ENCODE peak calls at places on chromosomes 3 and 15, in five cellular contexts. U, P, M, N and Z are unnamed samples.

GRCh38 chr15:89125038-89125826 is 37.0 kb downstream of the ABHD2 start:
- DNase-seq in U (no peak), P (no peak), M (no peak), N (no peak), Z (no peak)

GRCh38 chr3:179347108-179347382 is 464 bp upstream of the MFN1 start:
- DNase-seq in U (no peak), P (no peak), M (no peak), N (no peak), Z (no peak)

GRCh38 chr3:142931222-142931621 is 32.3 kb downstream of the PAQR9 start:
- DNase-seq in U (peak), P (no peak), M (no peak), N (no peak), Z (no peak)

GRCh38 chr15:74798388-74799254 is 14.0 kb upstream of the LMAN1L start:
- DNase-seq in U (no peak), P (peak), M (no peak), N (no peak), Z (no peak)

GRCh38 chr3:134314588-134315285 is 59.5 kb downstream of the AMOTL2 start:
- DNase-seq in U (no peak), P (no peak), M (no peak), N (no peak), Z (peak)

GRCh38 chr3:40191850-40192448 is 117.6 kb upstream of the EIF1B start:
- DNase-seq in U (peak), P (peak), M (peak), N (peak), Z (peak)

GRCh38 chr3:101978348-101978747 is 129.0 kb downstream of the NFKBIZ start:
- DNase-seq in U (no peak), P (no peak), M (no peak), N (no peak), Z (no peak)

GRCh38 chr3:64086479-64086878 is 63.2 kb upstream of the PSMD6 start:
- DNase-seq in U (no peak), P (no peak), M (no peak), N (no peak), Z (no peak)

GRCh38 chr3:115905871-115906270 is 282.6 kb downstream of the GAP43 start:
- DNase-seq in U (no peak), P (no peak), M (no peak), N (no peak), Z (no peak)

GRCh38 chr15:63985221-63986184 is 60.8 kb downstream of the DAPK2 start:
- DNase-seq in U (no peak), P (no peak), M (no peak), N (peak), Z (peak)

GRCh38 chr3:51747840-51748239 is 31.2 kb downstream of the IQCF6 start:
- DNase-seq in U (no peak), P (no peak), M (no peak), N (no peak), Z (no peak)

GRCh38 chr3:148319161-148319915 is 378.4 kb upstream of the AGTR1 start:
- DNase-seq in U (no peak), P (no peak), M (no peak), N (no peak), Z (peak)

GRCh38 chr15:80418892-80419537 is 14.8 kb downstream of the ARNT2 start:
- DNase-seq in U (no peak), P (no peak), M (no peak), N (peak), Z (peak)

GRCh38 chr15:39828374-39828931 is 45.8 kb upstream of the FSIP1 start:
- DNase-seq in U (no peak), P (no peak), M (peak), N (no peak), Z (peak)

GRCh38 chr3:22103423-22103822 is 352.4 kb upstream of the ZNF385D start:
- DNase-seq in U (no peak), P (no peak), M (no peak), N (no peak), Z (no peak)

GRCh38 chr3:104349836-104350235 is 1016.9 kb upstream of the ALCAM start:
- DNase-seq in U (no peak), P (no peak), M (no peak), N (no peak), Z (no peak)

GRCh38 chr15:90211440-90212168 is 10.5 kb downstream of the SEMA4B start:
- DNase-seq in U (no peak), P (peak), M (no peak), N (peak), Z (peak)

GRCh38 chr3:139473155-139473771 is 3.1 kb downstream of the RBP2 start:
- DNase-seq in U (no peak), P (no peak), M (no peak), N (no peak), Z (no peak)

GRCh38 chr3:159760056-159760455 is 228.6 kb upstream of the IL12A start:
- DNase-seq in U (no peak), P (no peak), M (no peak), N (no peak), Z (no peak)

GRCh38 chr3:70526966-70527515 is 214.6 kb upstream of the MDFIC2 start:
- DNase-seq in U (no peak), P (no peak), M (no peak), N (no peak), Z (peak)

GRCh38 chr3:48405343-48405881 is 24.5 kb downstream of the PLXNB1 start:
- DNase-seq in U (no peak), P (no peak), M (peak), N (no peak), Z (no peak)

GRCh38 chr3:12868039-12869024 is 27.0 kb upstream of the RPL32 start:
- DNase-seq in U (peak), P (peak), M (peak), N (peak), Z (peak)
- H3K4me3 ChIP-seq in U (peak), P (no peak), M (no peak), N (no peak), Z (no peak)

GRCh38 chr3:43013256-43013655 is 34.1 kb downstream of the GASK1A start:
- DNase-seq in U (no peak), P (no peak), M (no peak), N (no peak), Z (no peak)
- TF ChIP-seq CTCF in U (no peak), P (no peak), M (no peak), N (no peak), Z (no peak)

DNA sequence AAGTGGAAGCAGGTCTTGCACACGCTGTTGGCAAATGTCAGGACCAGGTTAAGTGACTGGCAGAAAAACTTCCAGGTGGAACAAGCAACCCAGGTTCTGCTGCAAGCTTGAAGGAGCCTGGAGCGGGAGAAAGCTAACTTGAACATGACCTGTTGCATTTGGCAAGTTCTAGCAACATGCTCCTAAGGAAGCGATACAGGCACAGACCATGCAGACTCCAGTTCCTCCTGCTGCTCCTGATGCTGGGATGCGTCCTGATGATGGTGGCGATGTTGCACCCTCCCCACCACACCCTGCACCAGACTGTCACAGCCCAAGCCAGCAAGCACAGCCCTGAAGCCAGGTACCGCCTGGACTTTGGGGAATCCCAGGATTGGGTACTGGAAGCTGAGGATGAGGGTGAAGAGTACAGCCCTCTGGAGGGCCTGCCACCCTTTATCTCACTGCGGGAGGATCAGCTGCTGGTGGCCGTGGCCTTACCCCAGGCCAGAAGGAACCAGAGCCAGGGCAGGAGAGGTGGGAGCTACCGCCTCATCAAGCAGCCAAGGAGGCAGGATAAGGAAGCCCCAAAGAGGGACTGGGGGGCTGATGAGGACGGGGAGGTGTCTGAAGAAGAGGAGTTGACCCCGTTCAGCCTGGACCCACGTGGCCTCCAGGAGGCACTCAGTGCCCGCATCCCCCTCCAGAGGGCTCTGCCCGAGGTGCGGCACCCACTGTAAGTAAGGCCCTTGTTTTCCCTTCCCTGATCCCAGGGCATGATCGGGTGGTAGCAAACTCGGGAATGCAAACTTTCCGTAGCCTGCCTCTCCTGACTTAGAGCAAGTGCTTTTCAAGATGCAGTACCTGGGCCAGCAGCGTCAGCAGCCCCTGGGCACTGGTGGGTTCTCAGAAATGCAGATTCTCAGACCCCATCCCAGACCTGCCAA is 759 bp downstream of the GALNT15 start:
- DNase-seq in U (no peak), P (no peak), M (no peak), N (peak), Z (no peak)
- H3K4me3 ChIP-seq in U (no peak), P (no peak), M (peak), N (no peak), Z (peak)

DNA sequence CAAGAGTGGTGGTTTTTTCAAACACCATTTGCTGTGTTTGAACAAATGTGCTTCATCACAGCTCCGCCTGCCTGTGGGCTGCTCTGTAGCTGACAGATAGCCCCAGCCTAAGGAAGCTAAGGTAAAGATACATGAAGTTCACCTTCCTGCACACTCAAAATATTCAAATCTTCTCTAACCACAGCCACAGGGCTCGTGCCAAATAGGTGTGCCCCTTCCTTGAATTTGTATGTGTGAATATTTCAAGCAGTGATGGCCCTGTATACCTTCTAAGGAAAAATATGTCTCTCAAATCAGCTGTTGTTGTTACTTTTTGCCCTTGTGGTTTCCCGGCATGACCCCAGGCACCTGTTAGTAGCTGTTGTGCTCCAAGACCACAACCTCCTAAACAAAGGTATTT is 92.8 kb downstream of the CCNL1 start:
- DNase-seq in U (peak), P (no peak), M (no peak), N (no peak), Z (no peak)
- TF ChIP-seq CTCF in U (no peak), P (no peak), M (no peak), N (no peak), Z (no peak)

GRCh38 chr3:81242871-81243270 is 518.6 kb downstream of the GBE1 start:
- DNase-seq in U (no peak), P (no peak), M (no peak), N (no peak), Z (peak)

GRCh38 chr3:81245043-81245442 is 516.4 kb downstream of the GBE1 start:
- DNase-seq in U (no peak), P (no peak), M (no peak), N (no peak), Z (peak)

GRCh38 chr3:81249540-81250029 is 511.9 kb downstream of the GBE1 start:
- DNase-seq in U (no peak), P (no peak), M (no peak), N (no peak), Z (peak)

GRCh38 chr3:81244196-81244595 is 517.2 kb downstream of the GBE1 start:
- DNase-seq in U (no peak), P (no peak), M (no peak), N (no peak), Z (no peak)

GRCh38 chr3:81245505-81245904 is 515.9 kb downstream of the GBE1 start:
- DNase-seq in U (no peak), P (no peak), M (no peak), N (no peak), Z (peak)
- H3K4me3 ChIP-seq in U (no peak), P (no peak), M (no peak), N (no peak), Z (peak)

DNA sequence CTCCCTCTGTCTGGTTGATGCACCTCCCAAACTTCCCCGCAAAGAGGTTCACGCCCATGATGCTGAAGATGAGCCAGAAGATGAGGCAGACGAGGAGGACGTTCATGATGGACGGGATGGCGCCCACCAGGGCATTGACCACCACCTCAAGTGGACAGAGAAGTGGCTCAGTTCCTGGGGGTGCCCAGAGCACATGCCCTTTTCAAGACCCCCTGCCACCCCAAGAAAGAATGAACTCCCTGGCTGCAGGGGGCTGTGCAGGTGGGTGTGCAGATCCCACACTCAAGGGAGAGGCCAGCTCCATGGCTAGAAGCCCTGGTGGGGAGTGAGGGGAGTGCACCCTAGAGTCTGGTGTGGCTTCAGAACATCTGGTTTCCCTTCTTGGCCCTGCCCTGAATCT is 64.1 kb downstream of the EXOG start:
- DNase-seq in U (no peak), P (no peak), M (no peak), N (no peak), Z (no peak)
- TF ChIP-seq CTCF in U (no peak), P (no peak), M (no peak), N (no peak), Z (peak)

GRCh38 chr15:28902856-28903255 is 17.1 kb downstream of the APBA2 start:
- DNase-seq in U (no peak), P (no peak), M (no peak), N (no peak), Z (no peak)

GRCh38 chr15:28901987-28902745 is 16.4 kb downstream of the APBA2 start:
- DNase-seq in U (no peak), P (no peak), M (no peak), N (no peak), Z (no peak)

GRCh38 chr15:28904541-28905303 is 18.9 kb downstream of the APBA2 start:
- DNase-seq in U (no peak), P (no peak), M (no peak), N (no peak), Z (no peak)

GRCh38 chr15:28903555-28903954 is 17.8 kb downstream of the APBA2 start:
- DNase-seq in U (no peak), P (no peak), M (no peak), N (no peak), Z (no peak)

GRCh38 chr15:28904023-28904422 is 18.2 kb downstream of the APBA2 start:
- DNase-seq in U (no peak), P (no peak), M (no peak), N (no peak), Z (no peak)
- H3K4me3 ChIP-seq in U (no peak), P (no peak), M (no peak), N (no peak), Z (no peak)

GRCh38 chr3:182490601-182491485 is 302.5 kb upstream of the ATP11B start:
- DNase-seq in U (no peak), P (peak), M (no peak), N (no peak), Z (peak)
- TF ChIP-seq CTCF in U (no peak), P (peak), M (peak), N (no peak), Z (no peak)

GRCh38 chr3:4508048-4508981 is 15.2 kb downstream of the ITPR1 start:
- DNase-seq in U (no peak), P (no peak), M (no peak), N (no peak), Z (no peak)
- H3K4me3 ChIP-seq in U (no peak), P (no peak), M (no peak), N (no peak), Z (no peak)